ENCODE peak calls at places on chromosomes 5 and 9, in five cellular contexts. R is neural progenitor cell, T is PC-3, N is HCT116, Q is MM.1S. X is an unnamed sample.

GRCh38 chr5:98458004-98458403 is 315.5 kb upstream of the RGMB start:
- DNase-seq in T (peak; percentile 12), Q (no peak), R (no peak), N (no peak), X (peak; percentile 92)

GRCh38 chr9:35774907-35775635 is 16.3 kb upstream of the NPR2 start:
- DNase-seq in N (no peak), T (no peak), R (peak; percentile 51), Q (no peak), X (no peak)

GRCh38 chr5:156838966-156839365 is 11.1 kb upstream of the PPP1R2B start:
- DNase-seq in N (no peak), T (no peak), Q (no peak), R (no peak), X (no peak)

GRCh38 chr5:55625603-55625875 is 86.6 kb downstream of the SLC38A9 start:
- DNase-seq in N (no peak), T (no peak), R (peak; percentile 32), Q (no peak), X (no peak)

GRCh38 chr5:104084896-104085295 is 522.3 kb upstream of the NUDT12 start:
- DNase-seq in R (no peak), Q (no peak), T (no peak), N (no peak), X (no peak)

GRCh38 chr5:126055348-126055729 is 367.9 kb upstream of the GRAMD2B start:
- DNase-seq in N (no peak), Q (no peak), T (peak; percentile 4), R (no peak), X (no peak)

GRCh38 chr9:27483576-27483975 is 40.5 kb upstream of the IFNK start:
- DNase-seq in N (no peak), T (no peak), R (no peak), Q (no peak), X (no peak)

GRCh38 chr9:89969156-89969566 is 364.3 kb downstream of the GADD45G start:
- DNase-seq in Q (no peak), R (no peak), T (no peak), N (no peak), X (peak; percentile 28)

GRCh38 chr5:147688965-147689364 is 93.6 kb downstream of the JAKMIP2 start:
- DNase-seq in T (no peak), R (no peak), Q (no peak), N (no peak), X (peak; percentile 3)

GRCh38 chr5:158813275-158813674 is 286.4 kb downstream of the EBF1 start:
- DNase-seq in Q (no peak), N (no peak), T (no peak), R (no peak), X (no peak)

GRCh38 chr5:72949481-72949880 is 6.4 kb upstream of the FCHO2 start:
- DNase-seq in R (no peak), Q (no peak), N (no peak), T (no peak), X (no peak)

GRCh38 chr9:120892177-120892747 is 15.3 kb upstream of the PHF19 start:
- DNase-seq in T (no peak), R (no peak), Q (no peak), N (no peak), X (no peak)
- H3K9ac ChIP-seq in T (no peak overlapping the region), R (no peak overlapping the region), Q (peak overlapping the region; percentile 63), N (no peak overlapping the region), X (no peak overlapping the region)

GRCh38 chr9:38068616-38068865 is 486 bp downstream of the SHB start:
- DNase-seq in T (peak; percentile 29), R (no peak), Q (peak; percentile 51), N (no peak), X (peak; percentile 82)

GRCh38 chr9:38068866-38069628 is at the start of gene SHB:
- DNase-seq in Q (peak; percentile 81), R (peak; percentile 92), T (peak; percentile 59), N (no peak), X (peak; percentile 87)

GRCh38 chr9:38066907-38067610 is 2.0 kb downstream of the SHB start:
- DNase-seq in R (peak; percentile 42), T (peak; percentile 16), Q (no peak), N (no peak), X (peak; percentile 63)

GRCh38 chr9:38067611-38067891 is 1.5 kb downstream of the SHB start:
- DNase-seq in T (no peak), Q (no peak), N (no peak), R (peak; percentile 55), X (peak; percentile 61)

DNA sequence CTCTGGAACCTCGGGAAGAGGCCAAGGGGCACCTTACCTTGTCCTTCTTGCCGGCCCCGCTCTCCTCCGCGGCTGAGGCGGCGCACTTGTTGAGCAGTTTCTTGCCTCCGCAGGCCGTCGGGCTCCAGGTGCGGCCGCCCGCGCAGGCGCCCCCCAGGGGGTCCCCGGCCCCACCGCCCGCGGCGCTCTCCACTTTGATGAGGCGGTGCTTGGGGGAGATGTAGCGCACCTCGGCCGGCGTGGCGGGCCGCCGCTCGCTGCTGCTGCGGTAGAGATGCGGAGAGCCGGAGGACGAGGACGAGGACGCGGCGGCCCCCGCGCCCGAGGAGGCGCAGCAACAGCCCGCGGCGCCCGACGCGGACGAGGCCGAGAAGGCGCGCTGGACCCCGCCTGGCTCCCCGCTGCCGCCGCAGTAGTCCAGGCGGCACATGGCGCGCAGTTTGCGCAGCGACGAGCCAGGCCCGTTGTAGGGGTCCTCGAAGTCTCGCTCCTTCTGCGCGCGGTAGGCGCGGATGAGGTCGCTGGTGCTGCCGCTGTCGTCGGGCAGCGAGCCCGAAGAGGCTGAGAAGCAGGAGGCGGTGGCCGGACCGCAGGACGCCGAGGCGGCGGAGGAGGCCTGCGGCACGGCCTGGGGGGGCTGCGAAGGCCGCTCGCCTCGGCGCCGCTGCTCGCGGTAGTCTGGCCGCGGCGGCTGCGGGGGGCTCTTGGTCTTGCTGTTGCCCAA is 973 bp downstream of the SHB start:
- DNase-seq in Q (no peak), R (peak; percentile 62), T (no peak), N (no peak), X (peak; percentile 53)
- TF ChIP-seq EZH2 in Q (no peak), R (peak; percentile 88), T (no peak), N (no peak), X (no peak)

DNA sequence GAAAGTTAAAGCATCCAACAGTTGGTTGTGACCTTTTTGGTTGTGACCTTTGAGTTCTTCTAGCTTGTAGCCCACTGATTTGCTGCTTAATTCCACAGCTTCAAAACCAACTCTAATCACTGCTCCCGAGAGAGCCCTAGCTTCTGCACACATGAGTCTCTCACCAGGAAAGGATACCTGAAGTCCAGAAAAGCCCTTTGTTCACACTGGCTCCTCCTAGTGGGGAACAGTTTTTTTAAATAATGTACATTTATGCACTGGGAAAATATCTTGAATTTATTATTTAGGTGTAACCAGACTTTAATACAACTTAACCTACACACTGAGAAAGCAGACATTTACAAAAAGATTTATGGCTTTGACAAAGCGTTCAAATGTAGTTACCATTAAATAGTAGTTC is 120.2 kb upstream of the CCDC152 start:
- DNase-seq in N (peak; percentile 22), T (peak; percentile 76), R (peak; percentile 6), Q (peak; percentile 44), X (peak; percentile 20)
- TF ChIP-seq EZH2phosphoT487 in N (no peak), T (no peak), R (no peak), Q (no peak), X (no peak)

GRCh38 chr5:91162534-91163381 is 220.4 kb downstream of the ARRDC3 start:
- DNase-seq in T (peak; percentile 94), N (peak; percentile 51), Q (peak; percentile 84), R (no peak), X (peak; percentile 94)
- H3K9ac ChIP-seq in T (peak overlapping the region; percentile 58), N (no peak overlapping the region), Q (no peak overlapping the region), R (no peak overlapping the region), X (peak overlapping the region; percentile 40)

GRCh38 chr5:127098246-127098645 is 24.9 kb upstream of the C5orf63 start:
- DNase-seq in Q (peak; percentile 55), R (no peak), N (no peak), T (no peak), X (no peak)
- TF ChIP-seq EZH2 in Q (no peak), R (no peak), N (no peak), T (no peak), X (no peak)

GRCh38 chr9:83955985-83956287 is 24.1 kb downstream of the HNRNPK start:
- DNase-seq in N (no peak), Q (no peak), R (no peak), T (no peak), X (no peak)
- TF ChIP-seq EZH2phosphoT487 in N (no peak), Q (no peak), R (no peak), T (no peak), X (no peak)

DNA sequence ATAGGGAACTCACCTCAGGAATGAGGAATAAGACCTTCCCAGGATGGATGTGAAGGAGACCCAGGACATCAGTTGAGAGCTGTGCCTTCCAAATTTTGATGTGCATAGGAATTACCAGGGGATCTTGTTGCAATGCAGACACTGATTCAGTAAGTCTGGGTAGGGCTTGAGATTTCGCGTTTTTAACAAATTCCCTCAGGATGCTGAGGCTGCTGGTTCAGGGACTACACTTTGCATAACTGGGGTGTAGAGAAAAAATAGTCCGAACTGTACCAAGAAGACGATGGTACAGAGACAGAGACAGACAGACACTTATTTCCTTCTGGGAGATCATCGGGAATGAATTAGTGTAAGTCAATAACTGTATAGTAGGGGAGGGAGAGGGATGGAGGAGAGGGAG is 82.3 kb upstream of the FREM1 start:
- DNase-seq in R (no peak), T (no peak), N (no peak), Q (no peak), X (peak; percentile 53)
- H3K9ac ChIP-seq in R (no peak overlapping the region), T (no peak overlapping the region), N (no peak overlapping the region), Q (no peak overlapping the region), X (peak overlapping the region; percentile 91)

GRCh38 chr5:176869501-176870109 is 29.5 kb downstream of the HK3 start:
- DNase-seq in T (no peak), R (no peak), N (no peak), Q (no peak), X (no peak)
- TF ChIP-seq EZH2 in T (no peak), R (no peak), N (no peak), Q (no peak), X (no peak)

X was measured in GM23248.